ENCODE peak calls at places on chromosomes 3 and 15, in five cellular contexts. X is Peyer's patch, N is AG04450, Y is neural crest cell, O is AG09319. P is an unnamed sample.

GRCh38 chr15:60660290-60661051 is 181.5 kb upstream of the ICE2 start:
- DNase-seq in X (no peak), O (peak), N (no peak), Y (no peak), P (peak)

GRCh38 chr3:29932662-29933316 is 651.9 kb downstream of the RBMS3 start:
- DNase-seq in Y (no peak), N (no peak), X (no peak), O (peak), P (no peak)

GRCh38 chr3:127404614-127405598 is 117.1 kb upstream of the PRR20G start:
- DNase-seq in O (no peak), Y (no peak), X (no peak), N (no peak), P (no peak)

GRCh38 chr15:41882689-41883483 is 11.0 kb downstream of the SPTBN5 start:
- DNase-seq in X (no peak), N (no peak), O (no peak), Y (no peak), P (no peak)

GRCh38 chr15:44804303-44805046 is 68.1 kb downstream of the TRIM69 start:
- DNase-seq in Y (no peak), N (no peak), X (no peak), O (no peak), P (no peak)

GRCh38 chr3:122021811-122022401 is at the start of gene ILDR1:
- DNase-seq in Y (no peak), O (no peak), X (peak), N (no peak), P (no peak)

GRCh38 chr15:69982037-69982436 is 115.7 kb downstream of the TLE3 start:
- DNase-seq in X (no peak), N (no peak), Y (no peak), O (no peak), P (no peak)

GRCh38 chr3:52248816-52249547 is 3.4 kb downstream of the PPM1M start:
- DNase-seq in N (no peak), X (no peak), Y (no peak), O (no peak), P (no peak)

GRCh38 chr3:153273217-153273616 is 111.2 kb downstream of the RAP2B start:
- DNase-seq in Y (no peak), X (no peak), O (no peak), N (no peak), P (no peak)

GRCh38 chr15:69885182-69886041 is 212.3 kb downstream of the TLE3 start:
- DNase-seq in Y (peak), X (no peak), O (no peak), N (no peak), P (no peak)

GRCh38 chr3:183807329-183807728 is 18.0 kb downstream of the MAP6D1 start:
- DNase-seq in Y (no peak), O (no peak), N (no peak), X (no peak), P (no peak)

GRCh38 chr3:185629554-185630181 is 43.6 kb downstream of the SENP2 start:
- DNase-seq in N (no peak), O (no peak), X (no peak), Y (no peak), P (no peak)

GRCh38 chr3:78434801-78435200 is 1333.0 kb downstream of the ROBO1 start:
- DNase-seq in Y (no peak), N (no peak), X (no peak), O (no peak), P (peak)

GRCh38 chr15:49923671-49924070 is 195.4 kb downstream of the ATP8B4 start:
- DNase-seq in Y (no peak), N (no peak), X (no peak), O (peak), P (no peak)

GRCh38 chr15:60079210-60079609 is 75.1 kb downstream of the FOXB1 start:
- DNase-seq in X (no peak), O (no peak), Y (no peak), N (no peak), P (no peak)

GRCh38 chr15:35702946-35703495 is 157.1 kb upstream of the DPH6 start:
- DNase-seq in Y (no peak), X (no peak), N (no peak), O (no peak), P (no peak)

GRCh38 chr15:83285979-83286553 is 1.6 kb upstream of the BNC1 start:
- DNase-seq in X (no peak), Y (no peak), N (peak), O (no peak), P (peak)

GRCh38 chr3:186476044-186476468 is 68.1 kb downstream of the CRYGS start:
- DNase-seq in Y (no peak), O (no peak), X (no peak), N (no peak), P (no peak)

GRCh38 chr3:39808467-39809180 is 785 bp upstream of the MYRIP start:
- DNase-seq in N (no peak), O (no peak), Y (peak), X (no peak), P (no peak)

GRCh38 chr3:178384302-178384939 is 151.8 kb upstream of the KCNMB2 start:
- DNase-seq in O (no peak), Y (no peak), X (no peak), N (no peak), P (no peak)

DNA sequence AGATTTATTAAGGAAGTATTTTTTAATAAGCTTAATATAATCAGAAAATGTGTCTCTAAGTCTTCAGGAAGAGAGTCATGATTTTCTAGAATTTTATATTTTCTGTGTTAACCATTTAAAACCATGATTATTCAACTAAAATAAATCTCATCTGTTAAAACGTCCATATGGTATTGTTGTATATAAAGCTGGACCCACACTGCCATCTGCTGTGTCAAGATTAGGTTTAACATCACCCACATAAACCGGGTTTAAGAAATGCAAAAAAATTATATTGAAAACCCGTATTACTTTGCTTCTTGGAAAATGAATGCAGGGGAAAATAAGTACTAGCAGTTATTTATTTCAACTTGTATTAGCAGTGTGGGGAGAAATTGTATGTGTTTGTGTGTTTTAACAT is 9.5 kb upstream of the CCDC66 start:
- DNase-seq in N (no peak), Y (no peak), O (no peak), X (no peak), P (no peak)
- TF ChIP-seq CTCF in N (no peak), Y (no peak), O (no peak), X (no peak), P (no peak)

GRCh38 chr3:150761831-150762661 is 923 bp downstream of the SIAH2 start:
- DNase-seq in Y (peak), N (no peak), X (peak), O (no peak), P (no peak)

GRCh38 chr3:150764607-150765366 is 1.8 kb upstream of the SIAH2 start:
- DNase-seq in X (no peak), O (no peak), N (no peak), Y (no peak), P (no peak)

GRCh38 chr3:150763841-150764483 is 993 bp upstream of the SIAH2 start:
- DNase-seq in O (no peak), N (no peak), X (peak), Y (peak), P (peak)

GRCh38 chr3:150762662-150763121 is 277 bp downstream of the SIAH2 start:
- DNase-seq in Y (no peak), N (no peak), X (no peak), O (no peak), P (no peak)

GRCh38 chr3:150763122-150763840 is at the start of gene SIAH2:
- DNase-seq in O (peak), X (peak), Y (peak), N (peak), P (peak)
- TF ChIP-seq CTCF in O (no peak), X (no peak), Y (no peak), N (no peak), P (no peak)

GRCh38 chr3:181454451-181455027 is 257.2 kb upstream of the SOX2 start:
- DNase-seq in N (no peak), O (no peak), X (no peak), Y (peak), P (no peak)
- TF ChIP-seq CTCF in N (no peak), O (no peak), X (no peak), Y (no peak), P (no peak)

DNA sequence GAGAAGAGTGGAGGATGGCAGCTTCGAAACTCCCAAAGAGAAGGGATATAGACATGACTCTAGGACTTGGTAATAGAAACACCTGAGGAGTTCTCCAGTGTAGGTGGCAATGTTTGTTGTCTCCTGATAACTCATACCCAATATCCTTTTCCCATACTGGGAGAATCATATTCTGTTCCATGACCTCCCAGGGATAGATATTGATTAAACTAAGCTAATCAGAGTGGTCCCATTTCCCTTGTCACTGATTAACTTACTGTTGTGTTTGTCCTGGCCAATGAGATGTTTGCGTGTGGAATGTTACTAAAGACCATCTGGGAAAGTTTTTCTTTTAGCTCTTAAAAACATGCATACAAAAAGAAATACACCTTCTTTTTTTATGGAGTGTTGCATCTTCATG is 85.6 kb downstream of the RPL22L1 start:
- DNase-seq in X (no peak), Y (no peak), O (no peak), N (no peak), P (no peak)
- TF ChIP-seq CTCF in X (no peak), Y (no peak), O (no peak), N (no peak), P (no peak)

P was measured in AG09309.